ENCODE peak calls at places on chromosomes 2 and 18, in eight cellular contexts. N is GM13976; R is NCI-H460; T is activated naive CD4-positive, alpha-beta T cell; O is GM06990; V is neural crest cell; S is BE2C; L is AG09319. M is an unnamed sample.

GRCh38 chr2:240346753-240347372 is 88.6 kb upstream of the GPC1 start:
- DNase-seq in O (no peak), V (no peak), N (no peak), L (no peak), T (no peak), R (no peak), S (peak), M (no peak)

GRCh38 chr2:195666113-195666712 is 9.2 kb downstream of the SLC39A10 start:
- DNase-seq in R (no peak), O (no peak), T (no peak), S (no peak), N (no peak), L (no peak), V (no peak), M (no peak)

GRCh38 chr2:12684471-12684936 is 32.2 kb upstream of the TRIB2 start:
- DNase-seq in S (no peak), O (no peak), N (no peak), R (no peak), T (no peak), V (no peak), L (no peak), M (no peak)

GRCh38 chr18:51490860-51491259 is 293.4 kb upstream of the MEX3C start:
- DNase-seq in S (no peak), L (no peak), O (no peak), T (no peak), V (no peak), R (no peak), N (no peak), M (no peak)

GRCh38 chr2:238869293-238870124 is 21.6 kb downstream of the TWIST2 start:
- DNase-seq in L (no peak), N (no peak), S (no peak), R (no peak), V (no peak), T (no peak), O (no peak), M (no peak)

GRCh38 chr2:126370208-126370607 is 285.8 kb upstream of the GYPC start:
- DNase-seq in S (no peak), L (no peak), V (no peak), N (no peak), O (no peak), T (no peak), R (no peak), M (no peak)

GRCh38 chr2:215617060-215617824 is 181.4 kb upstream of the FN1 start:
- DNase-seq in O (no peak), R (no peak), S (no peak), L (no peak), V (no peak), T (no peak), N (no peak), M (no peak)

GRCh38 chr2:231687133-231687852 is 21.0 kb upstream of the PTMA start:
- DNase-seq in L (no peak), T (peak), S (peak), R (peak), N (peak), O (peak), V (peak), M (no peak)

GRCh38 chr2:241111443-241111810 is 9.3 kb upstream of the MTERF4 start:
- DNase-seq in V (no peak), L (no peak), S (no peak), R (no peak), N (peak), O (peak), T (no peak), M (no peak)

GRCh38 chr2:163207706-163208370 is 369.3 kb upstream of the KCNH7 start:
- DNase-seq in T (no peak), O (no peak), V (no peak), R (no peak), N (no peak), S (no peak), L (no peak), M (no peak)

GRCh38 chr18:55334875-55335274 is 253.1 kb downstream of the TCF4 start:
- DNase-seq in N (no peak), T (no peak), S (no peak), L (no peak), O (no peak), V (no peak), R (no peak), M (no peak)

GRCh38 chr18:68660355-68661183 is 54.3 kb downstream of the TMX3 start:
- DNase-seq in T (no peak), O (no peak), V (no peak), L (peak), R (peak), N (peak), S (no peak), M (peak)

GRCh38 chr2:136238552-136239346 is 120.8 kb upstream of the CXCR4 start:
- DNase-seq in V (no peak), S (no peak), L (no peak), N (peak), O (peak), R (no peak), T (no peak), M (peak)

GRCh38 chr2:68426885-68427579 is 40.1 kb downstream of the FBXO48 start:
- DNase-seq in T (no peak), N (no peak), S (no peak), R (no peak), V (no peak), O (peak), L (peak), M (no peak)

GRCh38 chr2:210503622-210504300 is 27.2 kb upstream of the LANCL1 start:
- DNase-seq in V (no peak), L (no peak), R (no peak), N (no peak), S (no peak), O (no peak), T (no peak), M (no peak)

GRCh38 chr2:220648628-220649027 is 923.5 kb downstream of the EPHA4 start:
- DNase-seq in N (no peak), O (no peak), V (no peak), T (no peak), S (no peak), L (no peak), R (no peak), M (no peak)

GRCh38 chr2:200090683-200091082 is 135.3 kb downstream of the MAIP1 start:
- DNase-seq in N (no peak), T (no peak), R (no peak), O (no peak), L (no peak), S (no peak), V (no peak), M (no peak)

GRCh38 chr2:72998724-72999123 is 72.8 kb downstream of the SFXN5 start:
- DNase-seq in V (no peak), O (no peak), R (no peak), L (no peak), N (no peak), T (no peak), S (no peak), M (no peak)

GRCh38 chr18:54480616-54481015 is 110.4 kb upstream of the DYNAP start:
- DNase-seq in O (no peak), L (no peak), N (no peak), S (no peak), R (no peak), V (no peak), T (no peak), M (no peak)

GRCh38 chr2:120625865-120626560 is 109.7 kb upstream of the GLI2 start:
- DNase-seq in V (no peak), L (no peak), N (no peak), O (no peak), S (no peak), T (no peak), R (no peak), M (no peak)

GRCh38 chr2:225598922-225599321 is 199.4 kb downstream of the NYAP2 start:
- DNase-seq in O (no peak), S (no peak), V (no peak), T (no peak), R (no peak), L (no peak), N (no peak), M (no peak)

GRCh38 chr2:38095996-38096861 is 20.3 kb upstream of the CYP1B1 start:
- DNase-seq in N (peak), O (no peak), V (no peak), L (peak), R (peak), T (no peak), S (no peak), M (peak)

GRCh38 chr2:73218298-73218697 is 4.3 kb downstream of the SMYD5 start:
- DNase-seq in V (no peak), S (no peak), R (no peak), N (no peak), L (no peak), T (no peak), O (no peak), M (no peak)

GRCh38 chr2:132668189-132668833 is 1.7 kb downstream of the LYPD1 start:
- DNase-seq in S (no peak), N (no peak), L (no peak), O (no peak), T (no peak), V (peak), R (no peak), M (no peak)

GRCh38 chr2:109602617-109603188 is 11.1 kb downstream of the SEPTIN10 start:
- DNase-seq in V (no peak), R (no peak), N (no peak), O (no peak), S (no peak), L (no peak), T (no peak), M (no peak)

GRCh38 chr18:79449551-79450288 is 54.0 kb downstream of the NFATC1 start:
- DNase-seq in V (no peak), L (no peak), T (no peak), R (no peak), O (no peak), S (no peak), N (no peak), M (no peak)

GRCh38 chr2:85394976-85395375 is 15.2 kb downstream of the CAPG start:
- DNase-seq in S (no peak), T (no peak), O (no peak), V (no peak), N (no peak), R (no peak), L (no peak), M (no peak)